ENCODE peak calls at places on chromosomes 2 and 18, in seven cellular contexts. One of them, this sample, is unnamed.

GRCh38 chr2:122758967-122759366 is 1003.5 kb downstream of the TSN start:
- DNase-seq in cardiac muscle cell: no peak
- DNase-seq in psoas muscle: no peak
- DNase-seq in gastrocnemius medialis: no peak
- DNase-seq in tibial nerve: no peak
- DNase-seq in thoracic aorta: no peak
- DNase-seq in IMR-90: no peak
- DNase-seq in this sample: no peak

GRCh38 chr2:233353769-233354499 is at the start of gene DGKD:
- DNase-seq in cardiac muscle cell: peak; percentile 83
- DNase-seq in psoas muscle: peak; percentile 82
- DNase-seq in gastrocnemius medialis: peak; percentile 27
- DNase-seq in tibial nerve: peak; percentile 30
- DNase-seq in thoracic aorta: no peak
- DNase-seq in IMR-90: no peak
- DNase-seq in this sample: peak; percentile 38

GRCh38 chr18:7626922-7627440 is 59.9 kb downstream of the PTPRM start:
- DNase-seq in cardiac muscle cell: no peak
- DNase-seq in psoas muscle: no peak
- DNase-seq in gastrocnemius medialis: no peak
- DNase-seq in tibial nerve: no peak
- DNase-seq in thoracic aorta: no peak
- DNase-seq in IMR-90: peak; percentile 80
- DNase-seq in this sample: peak; percentile 22

GRCh38 chr2:240309214-240309613 is 126.2 kb upstream of the GPC1 start:
- DNase-seq in cardiac muscle cell: no peak
- DNase-seq in psoas muscle: no peak
- DNase-seq in gastrocnemius medialis: no peak
- DNase-seq in tibial nerve: no peak
- DNase-seq in thoracic aorta: no peak
- DNase-seq in IMR-90: no peak
- DNase-seq in this sample: no peak

GRCh38 chr18:44898536-44898935 is 217.8 kb downstream of the SETBP1 start:
- DNase-seq in cardiac muscle cell: no peak
- DNase-seq in psoas muscle: no peak
- DNase-seq in gastrocnemius medialis: no peak
- DNase-seq in tibial nerve: no peak
- DNase-seq in thoracic aorta: no peak
- DNase-seq in IMR-90: no peak
- DNase-seq in this sample: no peak

GRCh38 chr2:37713258-37713700 is 41.8 kb upstream of the CDC42EP3 start:
- DNase-seq in cardiac muscle cell: no peak
- DNase-seq in psoas muscle: no peak
- DNase-seq in gastrocnemius medialis: no peak
- DNase-seq in tibial nerve: no peak
- DNase-seq in thoracic aorta: no peak
- DNase-seq in IMR-90: peak; percentile 98
- DNase-seq in this sample: no peak

GRCh38 chr18:48711651-48712486 is 173.0 kb downstream of the CTIF start:
- DNase-seq in cardiac muscle cell: peak; percentile 64
- DNase-seq in psoas muscle: peak; percentile 59
- DNase-seq in gastrocnemius medialis: peak; percentile 42
- DNase-seq in tibial nerve: no peak
- DNase-seq in thoracic aorta: no peak
- DNase-seq in IMR-90: peak; percentile 49
- DNase-seq in this sample: peak; percentile 59

GRCh38 chr2:54384301-54385035 is 71.7 kb upstream of the SPTBN1 start:
- DNase-seq in cardiac muscle cell: no peak
- DNase-seq in psoas muscle: no peak
- DNase-seq in gastrocnemius medialis: no peak
- DNase-seq in tibial nerve: no peak
- DNase-seq in thoracic aorta: no peak
- DNase-seq in IMR-90: no peak
- DNase-seq in this sample: no peak

GRCh38 chr2:101644842-101645383 is 52.6 kb upstream of the MAP4K4 start:
- DNase-seq in cardiac muscle cell: no peak
- DNase-seq in psoas muscle: no peak
- DNase-seq in gastrocnemius medialis: no peak
- DNase-seq in tibial nerve: no peak
- DNase-seq in thoracic aorta: no peak
- DNase-seq in IMR-90: no peak
- DNase-seq in this sample: no peak

GRCh38 chr2:106108351-106108750 is 85.8 kb downstream of the UXS1 start:
- DNase-seq in cardiac muscle cell: peak; percentile 61
- DNase-seq in psoas muscle: no peak
- DNase-seq in gastrocnemius medialis: no peak
- DNase-seq in tibial nerve: no peak
- DNase-seq in thoracic aorta: no peak
- DNase-seq in IMR-90: peak; percentile 49
- DNase-seq in this sample: no peak

GRCh38 chr2:33034784-33035183 is 88.0 kb downstream of the LTBP1 start:
- DNase-seq in cardiac muscle cell: no peak
- DNase-seq in psoas muscle: no peak
- DNase-seq in gastrocnemius medialis: no peak
- DNase-seq in tibial nerve: no peak
- DNase-seq in thoracic aorta: no peak
- DNase-seq in IMR-90: no peak
- DNase-seq in this sample: peak; percentile 34

GRCh38 chr2:164479460-164479859 is 141.8 kb downstream of the GRB14 start:
- DNase-seq in cardiac muscle cell: peak; percentile 62
- DNase-seq in psoas muscle: no peak
- DNase-seq in gastrocnemius medialis: no peak
- DNase-seq in tibial nerve: no peak
- DNase-seq in thoracic aorta: no peak
- DNase-seq in IMR-90: peak; percentile 22
- DNase-seq in this sample: no peak

GRCh38 chr2:148674063-148675020 is 29.8 kb downstream of the EPC2 start:
- DNase-seq in cardiac muscle cell: no peak
- DNase-seq in psoas muscle: no peak
- DNase-seq in gastrocnemius medialis: no peak
- DNase-seq in tibial nerve: no peak
- DNase-seq in thoracic aorta: no peak
- DNase-seq in IMR-90: peak; percentile 77
- DNase-seq in this sample: no peak

DNA sequence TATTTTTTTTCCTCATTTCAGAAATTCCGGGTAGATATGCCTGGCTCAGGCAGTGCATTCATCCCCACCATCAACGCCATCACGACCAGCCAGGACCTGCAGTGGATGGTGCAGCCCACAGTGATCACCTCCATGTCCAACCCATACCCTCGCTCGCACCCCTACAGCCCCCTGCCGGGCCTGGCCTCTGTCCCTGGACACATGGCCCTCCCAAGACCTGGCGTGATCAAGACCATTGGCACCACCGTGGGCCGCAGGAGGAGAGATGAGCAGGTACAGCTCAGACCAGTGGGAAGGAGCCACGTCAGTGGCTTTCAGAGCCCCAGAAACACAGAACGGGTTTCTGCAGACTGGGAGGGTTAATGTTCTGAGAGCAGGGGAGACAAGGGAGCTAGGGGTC is 11.4 kb downstream of the FOSL2 start:
- DNase-seq in cardiac muscle cell: no peak
- DNase-seq in psoas muscle: no peak
- DNase-seq in gastrocnemius medialis: no peak
- DNase-seq in tibial nerve: no peak
- DNase-seq in thoracic aorta: no peak
- DNase-seq in IMR-90: no peak
- DNase-seq in this sample: no peak
- H3K4me1 ChIP-seq in cardiac muscle cell: no peaks in the 10 kb centered on the region
- H3K4me1 ChIP-seq in psoas muscle: peaks cover 62% of the 10 kb centered on the region
- H3K4me1 ChIP-seq in gastrocnemius medialis: peaks cover 67% of the 10 kb centered on the region
- H3K4me1 ChIP-seq in tibial nerve: peaks cover 46% of the 10 kb centered on the region
- H3K4me1 ChIP-seq in thoracic aorta: peaks cover 90% of the 10 kb centered on the region
- H3K4me1 ChIP-seq in IMR-90: peaks cover 59% of the 10 kb centered on the region
- H3K4me1 ChIP-seq in this sample: peaks cover 66% of the 10 kb centered on the region

GRCh38 chr2:168210216-168210897 is 37.0 kb downstream of the STK39 start:
- DNase-seq in cardiac muscle cell: no peak
- DNase-seq in psoas muscle: no peak
- DNase-seq in gastrocnemius medialis: no peak
- DNase-seq in tibial nerve: no peak
- DNase-seq in thoracic aorta: no peak
- DNase-seq in IMR-90: no peak
- DNase-seq in this sample: no peak

GRCh38 chr2:168212167-168212566 is 35.2 kb downstream of the STK39 start:
- DNase-seq in cardiac muscle cell: no peak
- DNase-seq in psoas muscle: no peak
- DNase-seq in gastrocnemius medialis: no peak
- DNase-seq in tibial nerve: no peak
- DNase-seq in thoracic aorta: no peak
- DNase-seq in IMR-90: no peak
- DNase-seq in this sample: no peak

GRCh38 chr2:168212866-168213265 is 34.5 kb downstream of the STK39 start:
- DNase-seq in cardiac muscle cell: no peak
- DNase-seq in psoas muscle: no peak
- DNase-seq in gastrocnemius medialis: no peak
- DNase-seq in tibial nerve: no peak
- DNase-seq in thoracic aorta: no peak
- DNase-seq in IMR-90: peak; percentile 82
- DNase-seq in this sample: no peak

GRCh38 chr2:168210898-168211570 is 36.4 kb downstream of the STK39 start:
- DNase-seq in cardiac muscle cell: no peak
- DNase-seq in psoas muscle: no peak
- DNase-seq in gastrocnemius medialis: no peak
- DNase-seq in tibial nerve: no peak
- DNase-seq in thoracic aorta: no peak
- DNase-seq in IMR-90: peak; percentile 95
- DNase-seq in this sample: no peak

GRCh38 chr2:168211664-168212163 is 35.7 kb downstream of the STK39 start:
- DNase-seq in cardiac muscle cell: no peak
- DNase-seq in psoas muscle: no peak
- DNase-seq in gastrocnemius medialis: no peak
- DNase-seq in tibial nerve: no peak
- DNase-seq in thoracic aorta: no peak
- DNase-seq in IMR-90: peak; percentile 21
- DNase-seq in this sample: no peak
- H3K4me1 ChIP-seq in cardiac muscle cell: peaks cover 16% of the 10 kb centered on the region
- H3K4me1 ChIP-seq in psoas muscle: peaks cover 6% of the 10 kb centered on the region
- H3K4me1 ChIP-seq in gastrocnemius medialis: no peaks in the 10 kb centered on the region
- H3K4me1 ChIP-seq in tibial nerve: no peaks in the 10 kb centered on the region
- H3K4me1 ChIP-seq in thoracic aorta: peaks cover 18% of the 10 kb centered on the region
- H3K4me1 ChIP-seq in IMR-90: peaks cover 28% of the 10 kb centered on the region
- H3K4me1 ChIP-seq in this sample: no peaks in the 10 kb centered on the region

GRCh38 chr2:5898667-5899066 is 206.5 kb downstream of the SOX11 start:
- DNase-seq in cardiac muscle cell: no peak
- DNase-seq in psoas muscle: no peak
- DNase-seq in gastrocnemius medialis: no peak
- DNase-seq in tibial nerve: no peak
- DNase-seq in thoracic aorta: no peak
- DNase-seq in IMR-90: no peak
- DNase-seq in this sample: no peak
- H3K4me1 ChIP-seq in cardiac muscle cell: no peaks in the 10 kb centered on the region
- H3K4me1 ChIP-seq in psoas muscle: no peaks in the 10 kb centered on the region
- H3K4me1 ChIP-seq in gastrocnemius medialis: no peaks in the 10 kb centered on the region
- H3K4me1 ChIP-seq in tibial nerve: no peaks in the 10 kb centered on the region
- H3K4me1 ChIP-seq in thoracic aorta: no peaks in the 10 kb centered on the region
- H3K4me1 ChIP-seq in IMR-90: no peaks in the 10 kb centered on the region
- H3K4me1 ChIP-seq in this sample: no peaks in the 10 kb centered on the region

GRCh38 chr2:65369574-65369973 is 62.8 kb downstream of the SPRED2 start:
- DNase-seq in cardiac muscle cell: no peak
- DNase-seq in psoas muscle: no peak
- DNase-seq in gastrocnemius medialis: no peak
- DNase-seq in tibial nerve: no peak
- DNase-seq in thoracic aorta: no peak
- DNase-seq in IMR-90: no peak
- DNase-seq in this sample: no peak

GRCh38 chr2:65371094-65371474 is 61.3 kb downstream of the SPRED2 start:
- DNase-seq in cardiac muscle cell: no peak
- DNase-seq in psoas muscle: no peak
- DNase-seq in gastrocnemius medialis: no peak
- DNase-seq in tibial nerve: no peak
- DNase-seq in thoracic aorta: no peak
- DNase-seq in IMR-90: no peak
- DNase-seq in this sample: no peak

GRCh38 chr2:65370387-65371093 is 61.9 kb downstream of the SPRED2 start:
- DNase-seq in cardiac muscle cell: no peak
- DNase-seq in psoas muscle: no peak
- DNase-seq in gastrocnemius medialis: peak; percentile 33
- DNase-seq in tibial nerve: no peak
- DNase-seq in thoracic aorta: no peak
- DNase-seq in IMR-90: no peak
- DNase-seq in this sample: no peak

GRCh38 chr2:65368464-65368863 is 63.9 kb downstream of the SPRED2 start:
- DNase-seq in cardiac muscle cell: no peak
- DNase-seq in psoas muscle: no peak
- DNase-seq in gastrocnemius medialis: no peak
- DNase-seq in tibial nerve: no peak
- DNase-seq in thoracic aorta: no peak
- DNase-seq in IMR-90: no peak
- DNase-seq in this sample: no peak

GRCh38 chr2:65369980-65370379 is 62.4 kb downstream of the SPRED2 start:
- DNase-seq in cardiac muscle cell: no peak
- DNase-seq in psoas muscle: no peak
- DNase-seq in gastrocnemius medialis: no peak
- DNase-seq in tibial nerve: no peak
- DNase-seq in thoracic aorta: no peak
- DNase-seq in IMR-90: no peak
- DNase-seq in this sample: no peak
- H3K4me1 ChIP-seq in cardiac muscle cell: peaks cover 14% of the 10 kb centered on the region
- H3K4me1 ChIP-seq in psoas muscle: peaks cover 10% of the 10 kb centered on the region
- H3K4me1 ChIP-seq in gastrocnemius medialis: peaks cover 18% of the 10 kb centered on the region
- H3K4me1 ChIP-seq in tibial nerve: peaks cover 14% of the 10 kb centered on the region
- H3K4me1 ChIP-seq in thoracic aorta: peaks cover 58% of the 10 kb centered on the region
- H3K4me1 ChIP-seq in IMR-90: peaks cover 21% of the 10 kb centered on the region
- H3K4me1 ChIP-seq in this sample: no peaks in the 10 kb centered on the region

GRCh38 chr2:179726461-179727180 is 134.8 kb downstream of the ZNF385B start:
- DNase-seq in cardiac muscle cell: no peak
- DNase-seq in psoas muscle: no peak
- DNase-seq in gastrocnemius medialis: no peak
- DNase-seq in tibial nerve: no peak
- DNase-seq in thoracic aorta: no peak
- DNase-seq in IMR-90: no peak
- DNase-seq in this sample: no peak
- H3K4me1 ChIP-seq in cardiac muscle cell: no peaks in the 10 kb centered on the region
- H3K4me1 ChIP-seq in psoas muscle: no peaks in the 10 kb centered on the region
- H3K4me1 ChIP-seq in gastrocnemius medialis: no peaks in the 10 kb centered on the region
- H3K4me1 ChIP-seq in tibial nerve: no peaks in the 10 kb centered on the region
- H3K4me1 ChIP-seq in thoracic aorta: no peaks in the 10 kb centered on the region
- H3K4me1 ChIP-seq in IMR-90: no peaks in the 10 kb centered on the region
- H3K4me1 ChIP-seq in this sample: no peaks in the 10 kb centered on the region

GRCh38 chr2:96638144-96639121 is at the start of gene KANSL3:
- DNase-seq in cardiac muscle cell: peak; percentile 96
- DNase-seq in psoas muscle: peak; percentile 96
- DNase-seq in gastrocnemius medialis: peak; percentile 89
- DNase-seq in tibial nerve: peak; percentile 81
- DNase-seq in thoracic aorta: peak; percentile 40
- DNase-seq in IMR-90: peak; percentile 93
- DNase-seq in this sample: peak; percentile 86

GRCh38 chr2:96636772-96637171 is 1.3 kb downstream of the KANSL3 start:
- DNase-seq in cardiac muscle cell: no peak
- DNase-seq in psoas muscle: no peak
- DNase-seq in gastrocnemius medialis: peak; percentile 32
- DNase-seq in tibial nerve: no peak
- DNase-seq in thoracic aorta: no peak
- DNase-seq in IMR-90: no peak
- DNase-seq in this sample: no peak

GRCh38 chr2:96633641-96634040 is 4.5 kb downstream of the KANSL3 start:
- DNase-seq in cardiac muscle cell: no peak
- DNase-seq in psoas muscle: no peak
- DNase-seq in gastrocnemius medialis: no peak
- DNase-seq in tibial nerve: no peak
- DNase-seq in thoracic aorta: no peak
- DNase-seq in IMR-90: no peak
- DNase-seq in this sample: no peak

GRCh38 chr2:96642564-96643350 is at the start of gene FER1L5:
- DNase-seq in cardiac muscle cell: peak; percentile 80
- DNase-seq in psoas muscle: no peak
- DNase-seq in gastrocnemius medialis: no peak
- DNase-seq in tibial nerve: no peak
- DNase-seq in thoracic aorta: no peak
- DNase-seq in IMR-90: peak; percentile 63
- DNase-seq in this sample: peak; percentile 52

GRCh38 chr2:96637385-96638143 is 548 bp downstream of the KANSL3 start:
- DNase-seq in cardiac muscle cell: peak; percentile 90
- DNase-seq in psoas muscle: peak; percentile 96
- DNase-seq in gastrocnemius medialis: peak; percentile 93
- DNase-seq in tibial nerve: peak; percentile 53
- DNase-seq in thoracic aorta: peak; percentile 70
- DNase-seq in IMR-90: peak; percentile 88
- DNase-seq in this sample: peak; percentile 82
- H3K4me1 ChIP-seq in cardiac muscle cell: peaks cover 13% of the 10 kb centered on the region
- H3K4me1 ChIP-seq in psoas muscle: peaks cover 40% of the 10 kb centered on the region
- H3K4me1 ChIP-seq in gastrocnemius medialis: peaks cover 38% of the 10 kb centered on the region
- H3K4me1 ChIP-seq in tibial nerve: peaks cover 15% of the 10 kb centered on the region
- H3K4me1 ChIP-seq in thoracic aorta: peaks cover 45% of the 10 kb centered on the region
- H3K4me1 ChIP-seq in IMR-90: peaks cover 11% of the 10 kb centered on the region
- H3K4me1 ChIP-seq in this sample: no peaks in the 10 kb centered on the region

This sample was measured in uterus.